ENCODE peak calls at places on chromosome 7, in five cellular contexts. One of them, this sample, is unnamed.

GRCh38 chr7:157021071-157021891 is 10.8 kb upstream of the MNX1 start:
- DNase-seq in activated naive CD4-positive, alpha-beta T cell treated with Interleukin-2 at 50 U/mL for 16 hours: no peak
- DNase-seq in stimulated activated CD4-positive, alpha-beta T cell treated with anti-CD3 and anti-CD28 coated beads, Interleukin-4, amount 100 ng/mL, for 4 hours: no peak
- DNase-seq in T-helper 9 cell: no peak
- DNase-seq in KG1: no peak
- DNase-seq in this sample: no peak

GRCh38 chr7:98240961-98241673 is 10.9 kb downstream of the TECPR1 start:
- DNase-seq in activated naive CD4-positive, alpha-beta T cell treated with Interleukin-2 at 50 U/mL for 16 hours: peak
- DNase-seq in stimulated activated CD4-positive, alpha-beta T cell treated with anti-CD3 and anti-CD28 coated beads, Interleukin-4, amount 100 ng/mL, for 4 hours: no peak
- DNase-seq in T-helper 9 cell: no peak
- DNase-seq in KG1: no peak
- DNase-seq in this sample: no peak

GRCh38 chr7:75638607-75639070 is 100.1 kb downstream of the HIP1 start:
- DNase-seq in activated naive CD4-positive, alpha-beta T cell treated with Interleukin-2 at 50 U/mL for 16 hours: no peak
- DNase-seq in stimulated activated CD4-positive, alpha-beta T cell treated with anti-CD3 and anti-CD28 coated beads, Interleukin-4, amount 100 ng/mL, for 4 hours: peak
- DNase-seq in T-helper 9 cell: no peak
- DNase-seq in KG1: no peak
- DNase-seq in this sample: no peak

GRCh38 chr7:117385340-117386124 is 41.8 kb downstream of the ASZ1 start:
- DNase-seq in activated naive CD4-positive, alpha-beta T cell treated with Interleukin-2 at 50 U/mL for 16 hours: no peak
- DNase-seq in stimulated activated CD4-positive, alpha-beta T cell treated with anti-CD3 and anti-CD28 coated beads, Interleukin-4, amount 100 ng/mL, for 4 hours: no peak
- DNase-seq in T-helper 9 cell: no peak
- DNase-seq in KG1: peak
- DNase-seq in this sample: no peak

GRCh38 chr7:74037609-74038008 is 9.6 kb downstream of the ELN start:
- DNase-seq in activated naive CD4-positive, alpha-beta T cell treated with Interleukin-2 at 50 U/mL for 16 hours: no peak
- DNase-seq in stimulated activated CD4-positive, alpha-beta T cell treated with anti-CD3 and anti-CD28 coated beads, Interleukin-4, amount 100 ng/mL, for 4 hours: no peak
- DNase-seq in T-helper 9 cell: no peak
- DNase-seq in KG1: no peak
- DNase-seq in this sample: no peak

GRCh38 chr7:155263522-155264197 is 34.0 kb upstream of the INSIG1 start:
- DNase-seq in activated naive CD4-positive, alpha-beta T cell treated with Interleukin-2 at 50 U/mL for 16 hours: no peak
- DNase-seq in stimulated activated CD4-positive, alpha-beta T cell treated with anti-CD3 and anti-CD28 coated beads, Interleukin-4, amount 100 ng/mL, for 4 hours: no peak
- DNase-seq in T-helper 9 cell: no peak
- DNase-seq in KG1: no peak
- DNase-seq in this sample: no peak

GRCh38 chr7:44277391-44277790 is 48.0 kb downstream of the CAMK2B start:
- DNase-seq in activated naive CD4-positive, alpha-beta T cell treated with Interleukin-2 at 50 U/mL for 16 hours: no peak
- DNase-seq in stimulated activated CD4-positive, alpha-beta T cell treated with anti-CD3 and anti-CD28 coated beads, Interleukin-4, amount 100 ng/mL, for 4 hours: no peak
- DNase-seq in T-helper 9 cell: no peak
- DNase-seq in KG1: no peak
- DNase-seq in this sample: no peak

GRCh38 chr7:44733708-44734481 is 14.8 kb upstream of the ZMIZ2 start:
- DNase-seq in activated naive CD4-positive, alpha-beta T cell treated with Interleukin-2 at 50 U/mL for 16 hours: no peak
- DNase-seq in stimulated activated CD4-positive, alpha-beta T cell treated with anti-CD3 and anti-CD28 coated beads, Interleukin-4, amount 100 ng/mL, for 4 hours: no peak
- DNase-seq in T-helper 9 cell: no peak
- DNase-seq in KG1: no peak
- DNase-seq in this sample: no peak

GRCh38 chr7:94055963-94056362 is 51.8 kb upstream of the BET1 start:
- DNase-seq in activated naive CD4-positive, alpha-beta T cell treated with Interleukin-2 at 50 U/mL for 16 hours: no peak
- DNase-seq in stimulated activated CD4-positive, alpha-beta T cell treated with anti-CD3 and anti-CD28 coated beads, Interleukin-4, amount 100 ng/mL, for 4 hours: no peak
- DNase-seq in T-helper 9 cell: no peak
- DNase-seq in KG1: no peak
- DNase-seq in this sample: no peak

GRCh38 chr7:79406371-79406770 is 47.1 kb downstream of the MAGI2 start:
- DNase-seq in activated naive CD4-positive, alpha-beta T cell treated with Interleukin-2 at 50 U/mL for 16 hours: no peak
- DNase-seq in stimulated activated CD4-positive, alpha-beta T cell treated with anti-CD3 and anti-CD28 coated beads, Interleukin-4, amount 100 ng/mL, for 4 hours: no peak
- DNase-seq in T-helper 9 cell: no peak
- DNase-seq in KG1: no peak
- DNase-seq in this sample: no peak

GRCh38 chr7:45456105-45456504 is 118.1 kb upstream of the ADCY1 start:
- DNase-seq in activated naive CD4-positive, alpha-beta T cell treated with Interleukin-2 at 50 U/mL for 16 hours: no peak
- DNase-seq in stimulated activated CD4-positive, alpha-beta T cell treated with anti-CD3 and anti-CD28 coated beads, Interleukin-4, amount 100 ng/mL, for 4 hours: no peak
- DNase-seq in T-helper 9 cell: no peak
- DNase-seq in KG1: no peak
- DNase-seq in this sample: no peak

GRCh38 chr7:107953924-107954303 is 49.0 kb downstream of the LAMB1 start:
- DNase-seq in activated naive CD4-positive, alpha-beta T cell treated with Interleukin-2 at 50 U/mL for 16 hours: no peak
- DNase-seq in stimulated activated CD4-positive, alpha-beta T cell treated with anti-CD3 and anti-CD28 coated beads, Interleukin-4, amount 100 ng/mL, for 4 hours: no peak
- DNase-seq in T-helper 9 cell: no peak
- DNase-seq in KG1: no peak
- DNase-seq in this sample: no peak

GRCh38 chr7:134813668-134814067 is 34.2 kb downstream of the CALD1 start:
- DNase-seq in activated naive CD4-positive, alpha-beta T cell treated with Interleukin-2 at 50 U/mL for 16 hours: no peak
- DNase-seq in stimulated activated CD4-positive, alpha-beta T cell treated with anti-CD3 and anti-CD28 coated beads, Interleukin-4, amount 100 ng/mL, for 4 hours: no peak
- DNase-seq in T-helper 9 cell: no peak
- DNase-seq in KG1: no peak
- DNase-seq in this sample: no peak

GRCh38 chr7:107147464-107148214 is 21.2 kb upstream of the HBP1 start:
- DNase-seq in activated naive CD4-positive, alpha-beta T cell treated with Interleukin-2 at 50 U/mL for 16 hours: peak
- DNase-seq in stimulated activated CD4-positive, alpha-beta T cell treated with anti-CD3 and anti-CD28 coated beads, Interleukin-4, amount 100 ng/mL, for 4 hours: no peak
- DNase-seq in T-helper 9 cell: no peak
- DNase-seq in KG1: no peak
- DNase-seq in this sample: no peak

GRCh38 chr7:154693646-154694045 is 309.3 kb downstream of the PAXIP1 start:
- DNase-seq in activated naive CD4-positive, alpha-beta T cell treated with Interleukin-2 at 50 U/mL for 16 hours: no peak
- DNase-seq in stimulated activated CD4-positive, alpha-beta T cell treated with anti-CD3 and anti-CD28 coated beads, Interleukin-4, amount 100 ng/mL, for 4 hours: no peak
- DNase-seq in T-helper 9 cell: no peak
- DNase-seq in KG1: no peak
- DNase-seq in this sample: no peak

GRCh38 chr7:131385039-131385605 is 57.4 kb downstream of the MKLN1 start:
- DNase-seq in activated naive CD4-positive, alpha-beta T cell treated with Interleukin-2 at 50 U/mL for 16 hours: no peak
- DNase-seq in stimulated activated CD4-positive, alpha-beta T cell treated with anti-CD3 and anti-CD28 coated beads, Interleukin-4, amount 100 ng/mL, for 4 hours: no peak
- DNase-seq in T-helper 9 cell: no peak
- DNase-seq in KG1: no peak
- DNase-seq in this sample: no peak

GRCh38 chr7:102323914-102324195 is 32.4 kb downstream of the SPDYE6 start:
- DNase-seq in activated naive CD4-positive, alpha-beta T cell treated with Interleukin-2 at 50 U/mL for 16 hours: no peak
- DNase-seq in stimulated activated CD4-positive, alpha-beta T cell treated with anti-CD3 and anti-CD28 coated beads, Interleukin-4, amount 100 ng/mL, for 4 hours: no peak
- DNase-seq in T-helper 9 cell: no peak
- DNase-seq in KG1: no peak
- DNase-seq in this sample: no peak

GRCh38 chr7:20331231-20331880 is 656 bp downstream of the ITGB8 start:
- DNase-seq in activated naive CD4-positive, alpha-beta T cell treated with Interleukin-2 at 50 U/mL for 16 hours: peak
- DNase-seq in stimulated activated CD4-positive, alpha-beta T cell treated with anti-CD3 and anti-CD28 coated beads, Interleukin-4, amount 100 ng/mL, for 4 hours: peak
- DNase-seq in T-helper 9 cell: no peak
- DNase-seq in KG1: no peak
- DNase-seq in this sample: no peak

GRCh38 chr7:158495256-158495655 is 92.4 kb downstream of the PTPRN2 start:
- DNase-seq in activated naive CD4-positive, alpha-beta T cell treated with Interleukin-2 at 50 U/mL for 16 hours: no peak
- DNase-seq in stimulated activated CD4-positive, alpha-beta T cell treated with anti-CD3 and anti-CD28 coated beads, Interleukin-4, amount 100 ng/mL, for 4 hours: no peak
- DNase-seq in T-helper 9 cell: no peak
- DNase-seq in KG1: no peak
- DNase-seq in this sample: no peak

This sample was measured in SIG-M5.